ENCODE peak calls at places on chromosomes 2 and 18, in five cellular contexts. H, T, O, B and J are unnamed samples.

GRCh38 chr2:239965318-239965717 is 59.8 kb downstream of the NDUFA10 start:
- DNase-seq in B (no peak), O (no peak), T (no peak), H (no peak), J (no peak)

GRCh38 chr2:168564641-168565040 is 108.6 kb downstream of the CERS6 start:
- DNase-seq in T (peak), O (no peak), B (no peak), H (no peak), J (no peak)

GRCh38 chr18:33916200-33916599 is 308.5 kb downstream of the NOL4 start:
- DNase-seq in B (no peak), T (no peak), O (no peak), H (no peak), J (no peak)

GRCh38 chr2:74919827-74920226 is 38.6 kb upstream of the POLE4 start:
- DNase-seq in O (no peak), T (peak), B (peak), H (peak), J (peak)

GRCh38 chr2:234770081-234770506 is 181.7 kb upstream of the SH3BP4 start:
- DNase-seq in H (no peak), T (no peak), B (peak), O (no peak), J (peak)

GRCh38 chr2:112092286-112093041 is 37.4 kb downstream of the TMEM87B start:
- DNase-seq in T (peak), H (no peak), B (no peak), O (peak), J (no peak)

GRCh38 chr2:216021768-216022167 is 8.4 kb upstream of the MREG start:
- DNase-seq in O (no peak), T (no peak), H (no peak), B (no peak), J (no peak)

GRCh38 chr2:239729151-239729550 is 296.0 kb downstream of the NDUFA10 start:
- DNase-seq in H (no peak), O (no peak), B (no peak), T (no peak), J (no peak)

GRCh38 chr2:169446452-169446851 is 32.8 kb upstream of the BBS5 start:
- DNase-seq in O (no peak), H (no peak), B (no peak), T (no peak), J (no peak)

GRCh38 chr2:237359894-237360780 is 53.8 kb downstream of the COL6A3 start:
- DNase-seq in O (no peak), B (no peak), H (no peak), T (no peak), J (no peak)

GRCh38 chr2:110173523-110173922 is 31.3 kb downstream of the NPHP1 start:
- DNase-seq in B (no peak), H (no peak), O (no peak), T (peak), J (no peak)

GRCh38 chr2:205024822-205025518 is 479.7 kb downstream of the PARD3B start:
- DNase-seq in O (peak), H (no peak), T (peak), B (no peak), J (no peak)

GRCh38 chr2:145404690-145405089 is 884.8 kb upstream of the ZEB2 start:
- DNase-seq in T (no peak), O (no peak), H (no peak), B (no peak), J (no peak)

GRCh38 chr2:188983427-188984101 is 9.4 kb downstream of the COL3A1 start:
- DNase-seq in H (no peak), B (no peak), T (peak), O (no peak), J (peak)

GRCh38 chr2:118992740-118993391 is 50.9 kb downstream of the MARCO start:
- DNase-seq in T (no peak), H (no peak), B (no peak), O (no peak), J (no peak)

GRCh38 chr2:97950329-97951154 is 45.2 kb downstream of the TMEM131 start:
- DNase-seq in B (no peak), H (no peak), T (peak), O (peak), J (no peak)

GRCh38 chr18:3074094-3074493 is 61.1 kb upstream of the LPIN2 start:
- DNase-seq in T (no peak), O (no peak), B (no peak), H (no peak), J (no peak)

GRCh38 chr2:143953386-143953785 is 566.5 kb downstream of the ZEB2 start:
- DNase-seq in H (no peak), B (no peak), T (no peak), O (no peak), J (no peak)

GRCh38 chr2:42117923-42118758 is 51.0 kb upstream of the EML4 start:
- DNase-seq in T (peak), B (no peak), H (no peak), O (no peak), J (no peak)

GRCh38 chr2:64543006-64543697 is 19.0 kb downstream of the AFTPH start:
- DNase-seq in O (no peak), B (no peak), T (peak), H (no peak), J (no peak)

GRCh38 chr2:231241755-231242507 is 43.5 kb downstream of the ARMC9 start:
- DNase-seq in H (no peak), B (no peak), T (peak), O (no peak), J (no peak)

GRCh38 chr18:3391704-3392466 is 58.1 kb upstream of the TGIF1 start:
- DNase-seq in T (no peak), O (no peak), H (no peak), B (no peak), J (no peak)